ENCODE peak calls at places on chromosomes 5 and 9, in four cellular contexts. One of them, this sample, is unnamed.

GRCh38 chr5:2742921-2743679 is 8.4 kb downstream of the IRX2 start:
- DNase-seq in NCI-H1105 treated with DMSO at 0.1 percent for 48 hours: no peak
- DNase-seq in NCI-H510A treated with DMSO at 0.1 percent for 48 hours: no peak
- DNase-seq in left kidney: peak; percentile 56
- DNase-seq in this sample: no peak

GRCh38 chr9:122930933-122931850 is at the start of gene ZBTB26:
- DNase-seq in left kidney: peak; percentile 99
- DNase-seq in NCI-H1105 treated with DMSO at 0.1 percent for 48 hours: peak; percentile 90
- DNase-seq in NCI-H510A treated with DMSO at 0.1 percent for 48 hours: peak; percentile 89
- DNase-seq in this sample: peak; percentile 91

GRCh38 chr9:131870156-131870555 is 130.3 kb upstream of the RAPGEF1 start:
- DNase-seq in left kidney: no peak
- DNase-seq in NCI-H510A treated with DMSO at 0.1 percent for 48 hours: no peak
- DNase-seq in NCI-H1105 treated with DMSO at 0.1 percent for 48 hours: no peak
- DNase-seq in this sample: no peak

GRCh38 chr5:62093981-62094380 is 212.0 kb upstream of the KIF2A start:
- DNase-seq in left kidney: peak; percentile 97
- DNase-seq in NCI-H1105 treated with DMSO at 0.1 percent for 48 hours: peak; percentile 77
- DNase-seq in NCI-H510A treated with DMSO at 0.1 percent for 48 hours: peak; percentile 53
- DNase-seq in this sample: peak; percentile 66

GRCh38 chr9:133972041-133972970 is 19.8 kb downstream of the VAV2 start:
- DNase-seq in NCI-H510A treated with DMSO at 0.1 percent for 48 hours: peak; percentile 44
- DNase-seq in NCI-H1105 treated with DMSO at 0.1 percent for 48 hours: no peak
- DNase-seq in left kidney: peak; percentile 68
- DNase-seq in this sample: no peak

GRCh38 chr5:170791325-170791954 is 7.9 kb downstream of the GABRP start:
- DNase-seq in NCI-H1105 treated with DMSO at 0.1 percent for 48 hours: peak; percentile 50
- DNase-seq in left kidney: peak; percentile 89
- DNase-seq in NCI-H510A treated with DMSO at 0.1 percent for 48 hours: peak; percentile 21
- DNase-seq in this sample: peak; percentile 42

GRCh38 chr5:132100672-132101261 is 27.2 kb downstream of the CSF2 start:
- DNase-seq in NCI-H510A treated with DMSO at 0.1 percent for 48 hours: no peak
- DNase-seq in NCI-H1105 treated with DMSO at 0.1 percent for 48 hours: no peak
- DNase-seq in left kidney: no peak
- DNase-seq in this sample: no peak

GRCh38 chr5:1438871-1439270 is 6.4 kb downstream of the SLC6A3 start:
- DNase-seq in NCI-H510A treated with DMSO at 0.1 percent for 48 hours: no peak
- DNase-seq in NCI-H1105 treated with DMSO at 0.1 percent for 48 hours: no peak
- DNase-seq in left kidney: no peak
- DNase-seq in this sample: no peak

GRCh38 chr9:14467675-14468374 is 153.9 kb upstream of the NFIB start:
- DNase-seq in NCI-H510A treated with DMSO at 0.1 percent for 48 hours: no peak
- DNase-seq in NCI-H1105 treated with DMSO at 0.1 percent for 48 hours: no peak
- DNase-seq in left kidney: no peak
- DNase-seq in this sample: no peak

GRCh38 chr9:4012446-4012845 is 287.4 kb downstream of the GLIS3 start:
- DNase-seq in NCI-H510A treated with DMSO at 0.1 percent for 48 hours: no peak
- DNase-seq in NCI-H1105 treated with DMSO at 0.1 percent for 48 hours: no peak
- DNase-seq in left kidney: no peak
- DNase-seq in this sample: no peak

GRCh38 chr9:76415731-76416130 is 21.5 kb upstream of the RFK start:
- DNase-seq in left kidney: no peak
- DNase-seq in NCI-H510A treated with DMSO at 0.1 percent for 48 hours: no peak
- DNase-seq in NCI-H1105 treated with DMSO at 0.1 percent for 48 hours: peak; percentile 53
- DNase-seq in this sample: peak; percentile 88

GRCh38 chr5:112005533-112005926 is 248.5 kb upstream of the NREP start:
- DNase-seq in NCI-H1105 treated with DMSO at 0.1 percent for 48 hours: no peak
- DNase-seq in NCI-H510A treated with DMSO at 0.1 percent for 48 hours: no peak
- DNase-seq in left kidney: no peak
- DNase-seq in this sample: no peak

GRCh38 chr9:99326112-99326916 is 104.2 kb downstream of the SEC61B start:
- DNase-seq in NCI-H1105 treated with DMSO at 0.1 percent for 48 hours: no peak
- DNase-seq in NCI-H510A treated with DMSO at 0.1 percent for 48 hours: no peak
- DNase-seq in left kidney: no peak
- DNase-seq in this sample: no peak

GRCh38 chr5:37248387-37248969 is 698 bp downstream of the CPLANE1 start:
- DNase-seq in left kidney: peak; percentile 56
- DNase-seq in NCI-H510A treated with DMSO at 0.1 percent for 48 hours: peak; percentile 34
- DNase-seq in NCI-H1105 treated with DMSO at 0.1 percent for 48 hours: no peak
- DNase-seq in this sample: no peak

GRCh38 chr5:107067391-107067790 is 603.3 kb downstream of the EFNA5 start:
- DNase-seq in NCI-H510A treated with DMSO at 0.1 percent for 48 hours: no peak
- DNase-seq in left kidney: peak; percentile 16
- DNase-seq in NCI-H1105 treated with DMSO at 0.1 percent for 48 hours: no peak
- DNase-seq in this sample: no peak

GRCh38 chr5:108876451-108876850 is 128.8 kb downstream of the FER start:
- DNase-seq in left kidney: no peak
- DNase-seq in NCI-H510A treated with DMSO at 0.1 percent for 48 hours: no peak
- DNase-seq in NCI-H1105 treated with DMSO at 0.1 percent for 48 hours: no peak
- DNase-seq in this sample: no peak

GRCh38 chr5:173329370-173330150 is 1.3 kb upstream of the STC2 start:
- DNase-seq in left kidney: peak; percentile 70
- DNase-seq in NCI-H510A treated with DMSO at 0.1 percent for 48 hours: peak; percentile 16
- DNase-seq in NCI-H1105 treated with DMSO at 0.1 percent for 48 hours: no peak
- DNase-seq in this sample: no peak

GRCh38 chr5:165834922-165835321 is 2329.5 kb downstream of the MAT2B start:
- DNase-seq in NCI-H1105 treated with DMSO at 0.1 percent for 48 hours: no peak
- DNase-seq in NCI-H510A treated with DMSO at 0.1 percent for 48 hours: no peak
- DNase-seq in left kidney: no peak
- DNase-seq in this sample: no peak

This sample was measured in NCI-H1092.